ENCODE peak calls at places on chromosome 4, in six cellular contexts. O is H1, Z is esophagus muscularis mucosa, L is stomach, U is endothelial cell of umbilical vein, K is sigmoid colon. C is an unnamed sample.

GRCh38 chr4:9679704-9680478 is 101.5 kb upstream of the DRD5 start:
- DNase-seq in K (no peak), Z (no peak), U (no peak), L (no peak), O (no peak), C (no peak)

GRCh38 chr4:66575024-66575696 is 904.9 kb upstream of the EPHA5 start:
- DNase-seq in U (no peak), L (no peak), O (no peak), K (no peak), Z (no peak), C (no peak)

GRCh38 chr4:117637347-117637746 is 396.9 kb upstream of the NDST3 start:
- DNase-seq in U (no peak), L (no peak), Z (no peak), O (no peak), K (no peak), C (no peak)

GRCh38 chr4:163748474-163748873 is 254.0 kb downstream of the TMA16 start:
- DNase-seq in U (no peak), L (no peak), Z (no peak), K (no peak), O (no peak), C (no peak)

GRCh38 chr4:6470502-6471302 is 1.7 kb downstream of the PPP2R2C start:
- DNase-seq in O (no peak), Z (no peak), K (peak; percentile 75), L (peak; percentile 48), U (peak; percentile 12), C (no peak)

GRCh38 chr4:56468097-56468422 is 643 bp downstream of the SRP72 start:
- DNase-seq in K (no peak), L (peak; percentile 37), O (no peak), U (peak; percentile 67), Z (no peak), C (no peak)

GRCh38 chr4:76059750-76060149 is 14.8 kb upstream of the ART3 start:
- DNase-seq in L (no peak), K (no peak), Z (no peak), U (no peak), O (no peak), C (peak; percentile 29)

GRCh38 chr4:127410201-127410600 is 222.6 kb upstream of the INTU start:
- DNase-seq in L (no peak), Z (no peak), O (no peak), U (no peak), K (peak; percentile 72), C (no peak)

GRCh38 chr4:59180161-59180560 is 2020.0 kb upstream of the ADGRL3 start:
- DNase-seq in L (no peak), U (no peak), K (no peak), Z (no peak), O (no peak), C (no peak)

GRCh38 chr4:173529505-173530325 is at the start of gene HAND2:
- DNase-seq in L (no peak), Z (no peak), O (no peak), K (peak; percentile 97), U (no peak), C (no peak)

GRCh38 chr4:82223715-82224114 is 150.1 kb downstream of the HNRNPD start:
- DNase-seq in K (peak; percentile 67), Z (no peak), U (no peak), L (no peak), O (no peak), C (peak; percentile 88)

GRCh38 chr4:5894266-5894665 is 1.4 kb upstream of the CRMP1 start:
- DNase-seq in Z (no peak), K (no peak), L (no peak), O (no peak), U (no peak), C (no peak)

GRCh38 chr4:53801373-53801772 is 210.1 kb upstream of the LNX1 start:
- DNase-seq in U (no peak), Z (no peak), L (no peak), O (no peak), K (no peak), C (no peak)

GRCh38 chr4:151676301-151676700 is 84.5 kb downstream of the GATB start:
- DNase-seq in O (no peak), K (no peak), Z (no peak), L (no peak), U (peak; percentile 41), C (no peak)

GRCh38 chr4:108881190-108881589 is 118.3 kb upstream of the ETNPPL start:
- DNase-seq in L (no peak), U (peak; percentile 85), K (no peak), Z (no peak), O (no peak), C (no peak)

GRCh38 chr4:118282692-118283091 is 70.1 kb downstream of the PRSS12 start:
- DNase-seq in U (no peak), L (no peak), O (no peak), Z (no peak), K (no peak), C (peak; percentile 76)

GRCh38 chr4:85825937-85826678 is 351.2 kb downstream of the ARHGAP24 start:
- DNase-seq in O (peak; percentile 62), U (peak; percentile 66), L (peak; percentile 50), K (no peak), Z (no peak), C (no peak)

GRCh38 chr4:20839957-20840356 is 139.7 kb downstream of the PACRGL start:
- DNase-seq in O (no peak), K (no peak), Z (no peak), L (no peak), U (peak; percentile 88), C (no peak)

GRCh38 chr4:151955721-151956340 is 195.0 kb upstream of the GATB start:
- DNase-seq in K (no peak), L (no peak), Z (no peak), U (no peak), O (no peak), C (no peak)

GRCh38 chr4:2924286-2924685 is 38.9 kb downstream of the NOP14 start:
- DNase-seq in K (no peak), L (peak; percentile 24), U (no peak), O (no peak), Z (no peak), C (no peak)

GRCh38 chr4:100117749-100118148 is 72.5 kb downstream of the DDIT4L start:
- DNase-seq in O (no peak), K (no peak), U (peak; percentile 14), Z (no peak), L (no peak), C (no peak)

GRCh38 chr4:153274967-153275366 is 69.5 kb upstream of the MND1 start:
- DNase-seq in O (no peak), Z (no peak), L (no peak), U (no peak), K (no peak), C (no peak)

GRCh38 chr4:2837110-2837903 is 6.3 kb upstream of the ADD1 start:
- DNase-seq in K (peak; percentile 57), L (peak; percentile 22), Z (no peak), O (no peak), U (no peak), C (no peak)

GRCh38 chr4:175542787-175543186 is 269.3 kb downstream of the GPM6A start:
- DNase-seq in L (no peak), U (no peak), K (no peak), O (no peak), Z (no peak), C (no peak)

GRCh38 chr4:184441461-184442392 is 32.6 kb downstream of the IRF2 start:
- DNase-seq in L (no peak), O (no peak), K (no peak), U (peak; percentile 74), Z (no peak), C (no peak)

GRCh38 chr4:184440593-184441358 is 33.6 kb downstream of the IRF2 start:
- DNase-seq in O (no peak), U (no peak), Z (no peak), K (no peak), L (no peak), C (no peak)

GRCh38 chr4:184437988-184438774 is 36.2 kb downstream of the IRF2 start:
- DNase-seq in K (no peak), L (no peak), Z (no peak), O (no peak), U (no peak), C (peak; percentile 42)

GRCh38 chr4:184439386-184439785 is 35.0 kb downstream of the IRF2 start:
- DNase-seq in L (no peak), O (no peak), U (no peak), K (no peak), Z (no peak), C (no peak)

DNA sequence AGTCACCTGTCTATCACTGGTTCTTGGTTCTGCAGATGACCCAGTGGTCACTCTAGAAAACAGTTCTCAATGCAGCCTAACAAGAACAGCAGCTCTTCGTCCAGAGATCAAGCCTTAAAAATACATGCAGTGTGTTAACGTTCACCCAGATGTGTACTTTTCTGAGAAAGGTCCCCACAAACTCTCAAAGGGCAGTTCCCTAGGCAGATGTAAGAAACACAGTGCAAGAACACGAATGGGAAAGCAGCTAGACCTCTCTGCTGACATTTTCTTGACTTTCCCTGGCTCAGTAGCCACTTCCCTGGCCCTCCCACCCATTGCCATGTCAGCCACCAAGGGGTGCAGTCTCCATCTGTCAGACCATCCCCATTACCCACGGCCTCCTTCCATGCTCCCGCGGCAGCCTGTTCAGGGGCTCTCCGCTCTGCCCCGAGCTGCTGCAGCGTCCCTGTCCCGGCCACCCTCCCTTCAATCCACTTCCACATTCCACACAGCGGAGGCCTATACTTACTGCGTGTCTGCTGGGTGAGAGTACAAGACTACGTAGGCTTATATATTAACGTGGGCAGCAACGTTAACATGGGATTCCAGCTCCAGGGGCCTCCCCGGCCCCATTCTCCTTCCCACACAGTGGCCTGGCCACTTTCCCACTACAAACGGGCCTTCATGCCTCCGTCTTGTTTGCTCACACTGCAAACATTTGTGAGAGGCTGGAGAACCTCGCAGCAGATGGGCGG is 34.3 kb downstream of the IRF2 start:
- DNase-seq in L (peak; percentile 75), U (no peak), O (no peak), Z (no peak), K (no peak), C (no peak)
- TF ChIP-seq POLR2AphosphoS5 in L (no peak), U (no peak), O (no peak), Z (no peak), K (no peak), C (no peak)

DNA sequence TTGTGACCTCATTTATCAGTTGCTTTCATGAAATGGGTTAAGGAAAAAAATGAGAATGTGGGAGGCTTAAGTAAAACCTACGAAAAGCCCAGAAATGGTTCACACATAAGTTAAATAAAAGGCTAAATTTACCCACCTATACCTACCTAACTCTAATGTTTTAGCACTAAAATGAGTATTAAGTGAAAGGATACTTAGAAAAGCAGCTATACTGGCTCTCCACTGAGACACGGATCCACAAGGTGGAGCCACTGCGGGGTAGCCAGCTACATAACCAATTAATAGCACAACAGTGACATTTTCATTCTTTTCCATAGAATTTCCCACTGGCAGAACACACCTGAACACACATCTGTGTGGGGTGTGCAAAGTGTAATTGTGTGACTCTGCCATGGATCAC is 101.9 kb downstream of the MAML3 start:
- DNase-seq in L (peak; percentile 60), K (no peak), Z (no peak), U (peak; percentile 70), O (no peak), C (peak; percentile 51)
- TF ChIP-seq POLR2AphosphoS5 in L (no peak), K (no peak), Z (no peak), U (no peak), O (no peak), C (no peak)

GRCh38 chr4:74391346-74391745 is 26.4 kb downstream of the EREG start:
- DNase-seq in U (no peak), O (no peak), Z (no peak), L (no peak), K (no peak), C (no peak)
- TF ChIP-seq POLR2AphosphoS5 in U (no peak), O (no peak), Z (no peak), L (no peak), K (no peak), C (no peak)

GRCh38 chr4:8101213-8101781 is 57.3 kb downstream of the ABLIM2 start:
- DNase-seq in L (no peak), K (peak; percentile 82), O (no peak), U (no peak), Z (no peak), C (no peak)
- TF ChIP-seq POLR2AphosphoS5 in L (no peak), K (peak; percentile 21), O (no peak), U (no peak), Z (peak; percentile 70), C (no peak)

GRCh38 chr4:186669159-186669720 is 54.4 kb downstream of the FAT1 start:
- DNase-seq in L (no peak), K (peak; percentile 74), Z (no peak), O (no peak), U (peak; percentile 27), C (no peak)
- TF ChIP-seq POLR2AphosphoS5 in L (no peak), K (no peak), Z (peak; percentile 88), O (no peak), U (no peak), C (no peak)

C was measured in HL-60.